ENCODE peak calls at places on chromosomes 16 and 17, in four cellular contexts. O is stimulated activated CD8-positive, alpha-beta memory T cell treated with anti-CD3 and anti-CD28 coated beads, Interleukin-4, amount 100 ng/mL, for 24 hours; V is T-helper 2 cell; Q is lower lobe of right lung. L is an unnamed sample.
A peak's percentile ranks its signal among the peaks of the same experiment; 100 is the strongest.

GRCh38 chr17:82545071-82545462 is 25.5 kb downstream of the FOXK2 start:
- DNase-seq in O (no peak), V (no peak), Q (no peak), L (no peak)

GRCh38 chr17:61757168-61757567 is 106.2 kb downstream of the BRIP1 start:
- DNase-seq in O (no peak), V (no peak), Q (no peak), L (no peak)

GRCh38 chr17:8163978-8164814 is 1.4 kb upstream of the VAMP2 start:
- DNase-seq in O (peak; percentile 69), V (no peak), Q (peak; percentile 83), L (peak; percentile 89)

GRCh38 chr16:87956169-87956770 is 5.0 kb downstream of the BANP start:
- DNase-seq in O (peak; percentile 60), V (no peak), Q (peak; percentile 62), L (no peak)

GRCh38 chr17:57071991-57072944 is 12.8 kb upstream of the AKAP1 start:
- DNase-seq in O (no peak), V (no peak), Q (no peak), L (no peak)

GRCh38 chr17:49482144-49482817 is 12.8 kb upstream of the NGFR start:
- DNase-seq in O (no peak), V (no peak), Q (no peak), L (no peak)

GRCh38 chr16:89581861-89582563 is 6.5 kb downstream of the CPNE7 start:
- DNase-seq in O (no peak), V (no peak), Q (no peak), L (no peak)

GRCh38 chr17:4934173-4934979 is 2.3 kb downstream of the GP1BA start:
- DNase-seq in O (no peak), V (no peak), Q (no peak), L (no peak)

GRCh38 chr16:72312862-72313261 is 140.9 kb upstream of the PMFBP1 start:
- DNase-seq in O (no peak), V (no peak), Q (no peak), L (no peak)

GRCh38 chr17:54749157-54749556 is 151.5 kb upstream of the TOM1L1 start:
- DNase-seq in O (no peak), V (no peak), Q (no peak), L (no peak)